ENCODE peak calls at places on chromosomes 5 and 9, in four cellular contexts. One of them, this sample, is unnamed.

GRCh38 chr9:76688471-76689238 is 75.6 kb upstream of the PCA3 start:
- DNase-seq in GM06990: no peak
- DNase-seq in upper lobe of right lung: no peak
- DNase-seq in cardiac fibroblast: peak; percentile 20
- DNase-seq in this sample: no peak

GRCh38 chr5:74201334-74202081 is 439.0 kb downstream of the ENC1 start:
- DNase-seq in GM06990: peak; percentile 69
- DNase-seq in upper lobe of right lung: no peak
- DNase-seq in cardiac fibroblast: peak; percentile 23
- DNase-seq in this sample: peak; percentile 72

GRCh38 chr9:22682536-22683392 is 236.1 kb downstream of the DMRTA1 start:
- DNase-seq in GM06990: no peak
- DNase-seq in upper lobe of right lung: no peak
- DNase-seq in cardiac fibroblast: peak; percentile 46
- DNase-seq in this sample: peak; percentile 66

GRCh38 chr9:126631254-126631653 is 17.5 kb downstream of the LMX1B start:
- DNase-seq in GM06990: no peak
- DNase-seq in upper lobe of right lung: no peak
- DNase-seq in cardiac fibroblast: peak; percentile 5
- DNase-seq in this sample: no peak

GRCh38 chr5:156543348-156543747 is 216.4 kb downstream of the SGCD start:
- DNase-seq in GM06990: no peak
- DNase-seq in upper lobe of right lung: no peak
- DNase-seq in cardiac fibroblast: no peak
- DNase-seq in this sample: no peak

GRCh38 chr9:38092200-38092524 is 23.1 kb upstream of the SHB start:
- DNase-seq in GM06990: no peak
- DNase-seq in upper lobe of right lung: no peak
- DNase-seq in cardiac fibroblast: no peak
- DNase-seq in this sample: no peak

GRCh38 chr5:51380603-51381207 is 2.5 kb upstream of the ISL1 start:
- DNase-seq in GM06990: no peak
- DNase-seq in upper lobe of right lung: no peak
- DNase-seq in cardiac fibroblast: no peak
- DNase-seq in this sample: no peak

GRCh38 chr5:95252801-95253200 is 32.1 kb downstream of the MCTP1 start:
- DNase-seq in GM06990: no peak
- DNase-seq in upper lobe of right lung: no peak
- DNase-seq in cardiac fibroblast: no peak
- DNase-seq in this sample: no peak

GRCh38 chr5:142860291-142860690 is 90.1 kb downstream of the ARHGAP26 start:
- DNase-seq in GM06990: no peak
- DNase-seq in upper lobe of right lung: no peak
- DNase-seq in cardiac fibroblast: no peak
- DNase-seq in this sample: no peak

GRCh38 chr9:87562530-87562929 is 64.9 kb downstream of the DAPK1 start:
- DNase-seq in GM06990: no peak
- DNase-seq in upper lobe of right lung: no peak
- DNase-seq in cardiac fibroblast: no peak
- DNase-seq in this sample: no peak

GRCh38 chr5:14306415-14306814 is 163.3 kb downstream of the TRIO start:
- DNase-seq in GM06990: no peak
- DNase-seq in upper lobe of right lung: no peak
- DNase-seq in cardiac fibroblast: no peak
- DNase-seq in this sample: peak; percentile 28

GRCh38 chr9:73916016-73916673 is 581.0 kb upstream of the RORB start:
- DNase-seq in GM06990: no peak
- DNase-seq in upper lobe of right lung: no peak
- DNase-seq in cardiac fibroblast: peak; percentile 15
- DNase-seq in this sample: peak; percentile 14

GRCh38 chr9:69131682-69132081 is 42.4 kb upstream of the TJP2 start:
- DNase-seq in GM06990: no peak
- DNase-seq in upper lobe of right lung: no peak
- DNase-seq in cardiac fibroblast: peak; percentile 92
- DNase-seq in this sample: peak; percentile 87

GRCh38 chr5:78738693-78739300 is 90.2 kb upstream of the LHFPL2 start:
- DNase-seq in GM06990: no peak
- DNase-seq in upper lobe of right lung: no peak
- DNase-seq in cardiac fibroblast: no peak
- DNase-seq in this sample: no peak

GRCh38 chr9:90445391-90445790 is 197.2 kb downstream of the DIRAS2 start:
- DNase-seq in GM06990: no peak
- DNase-seq in upper lobe of right lung: no peak
- DNase-seq in cardiac fibroblast: no peak
- DNase-seq in this sample: no peak

DNA sequence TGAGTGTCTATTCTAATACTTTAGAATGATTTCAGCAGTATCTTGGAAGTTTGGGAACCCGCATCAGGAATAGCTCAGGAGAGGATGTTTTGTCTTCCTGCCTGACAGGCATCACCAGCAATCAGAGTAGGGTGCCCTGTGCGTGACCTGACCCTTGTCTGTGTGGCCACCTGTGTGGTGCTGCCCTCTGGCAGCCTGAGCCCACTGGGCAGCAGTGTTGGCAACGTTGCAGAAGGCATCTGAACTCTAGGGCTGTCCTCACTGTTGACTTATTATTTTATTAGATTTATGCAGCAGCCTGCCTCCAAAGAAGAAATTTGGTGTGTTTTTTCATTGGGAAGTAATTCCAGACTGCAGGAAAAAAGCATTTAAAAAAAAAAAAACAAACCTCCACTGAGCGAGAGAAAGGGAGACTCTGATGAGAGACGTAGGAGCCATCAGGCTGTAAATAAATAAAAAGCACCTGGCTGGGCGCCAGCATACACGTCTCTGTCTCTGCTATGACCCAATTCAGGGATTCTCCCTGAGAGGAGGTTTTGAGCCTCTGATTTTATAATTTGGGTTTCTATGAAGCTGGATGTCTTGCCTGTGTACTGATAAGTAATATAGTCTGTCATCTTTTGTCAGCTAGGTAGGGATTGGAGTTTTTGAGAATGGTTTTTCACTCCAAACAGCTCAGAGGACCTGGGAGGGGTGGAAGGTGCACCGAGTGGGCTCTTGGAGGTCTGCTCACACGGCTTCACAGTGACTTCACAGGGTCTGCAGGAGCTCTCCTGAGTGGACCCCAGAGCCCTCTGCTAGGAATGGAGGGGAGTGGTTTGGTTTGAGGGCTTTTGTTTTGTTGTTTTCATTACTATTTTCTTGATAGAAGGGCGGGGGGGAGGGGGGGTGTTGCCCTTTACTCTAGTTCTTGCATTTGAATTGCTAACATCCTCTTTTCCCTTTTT is 48.9 kb downstream of the FAM78A start:
- DNase-seq in GM06990: no peak
- DNase-seq in upper lobe of right lung: no peak
- DNase-seq in cardiac fibroblast: peak; percentile 41
- DNase-seq in this sample: no peak
- H3K4me3 ChIP-seq in GM06990: no peak overlapping the region
- H3K4me3 ChIP-seq in upper lobe of right lung: peak overlapping the region; percentile 40
- H3K4me3 ChIP-seq in cardiac fibroblast: no peak overlapping the region
- H3K4me3 ChIP-seq in this sample: no peak overlapping the region

GRCh38 chr9:93531374-93531773 is 45.0 kb upstream of the PHF2 start:
- DNase-seq in GM06990: no peak
- DNase-seq in upper lobe of right lung: no peak
- DNase-seq in cardiac fibroblast: no peak
- DNase-seq in this sample: no peak
- TF ChIP-seq CTCF in GM06990: no peak
- TF ChIP-seq CTCF in upper lobe of right lung: no peak
- TF ChIP-seq CTCF in cardiac fibroblast: peak; percentile 20
- TF ChIP-seq CTCF in this sample: peak; percentile 28

GRCh38 chr5:1464511-1464910 is 19.3 kb upstream of the SLC6A3 start:
- DNase-seq in GM06990: no peak
- DNase-seq in upper lobe of right lung: no peak
- DNase-seq in cardiac fibroblast: no peak
- DNase-seq in this sample: no peak

GRCh38 chr5:1464096-1464446 is 18.8 kb upstream of the SLC6A3 start:
- DNase-seq in GM06990: no peak
- DNase-seq in upper lobe of right lung: peak; percentile 54
- DNase-seq in cardiac fibroblast: no peak
- DNase-seq in this sample: no peak

GRCh38 chr5:1463326-1464095 is 18.3 kb upstream of the SLC6A3 start:
- DNase-seq in GM06990: no peak
- DNase-seq in upper lobe of right lung: no peak
- DNase-seq in cardiac fibroblast: no peak
- DNase-seq in this sample: no peak

GRCh38 chr5:1461396-1461795 is 16.2 kb upstream of the SLC6A3 start:
- DNase-seq in GM06990: no peak
- DNase-seq in upper lobe of right lung: peak; percentile 57
- DNase-seq in cardiac fibroblast: no peak
- DNase-seq in this sample: no peak

GRCh38 chr5:1462358-1462757 is 17.1 kb upstream of the SLC6A3 start:
- DNase-seq in GM06990: no peak
- DNase-seq in upper lobe of right lung: peak; percentile 61
- DNase-seq in cardiac fibroblast: no peak
- DNase-seq in this sample: no peak
- H3K4me3 ChIP-seq in GM06990: no peak overlapping the region
- H3K4me3 ChIP-seq in upper lobe of right lung: no peak overlapping the region
- H3K4me3 ChIP-seq in cardiac fibroblast: no peak overlapping the region
- H3K4me3 ChIP-seq in this sample: no peak overlapping the region

GRCh38 chr5:144195443-144195842 is 24.8 kb downstream of the KCTD16 start:
- DNase-seq in GM06990: no peak
- DNase-seq in upper lobe of right lung: no peak
- DNase-seq in cardiac fibroblast: no peak
- DNase-seq in this sample: no peak

GRCh38 chr5:144198386-144198785 is 27.7 kb downstream of the KCTD16 start:
- DNase-seq in GM06990: no peak
- DNase-seq in upper lobe of right lung: no peak
- DNase-seq in cardiac fibroblast: no peak
- DNase-seq in this sample: peak; percentile 48

GRCh38 chr5:144191998-144192397 is 21.3 kb downstream of the KCTD16 start:
- DNase-seq in GM06990: peak; percentile 48
- DNase-seq in upper lobe of right lung: no peak
- DNase-seq in cardiac fibroblast: peak; percentile 71
- DNase-seq in this sample: peak; percentile 79

GRCh38 chr5:144194148-144194547 is 23.5 kb downstream of the KCTD16 start:
- DNase-seq in GM06990: no peak
- DNase-seq in upper lobe of right lung: no peak
- DNase-seq in cardiac fibroblast: no peak
- DNase-seq in this sample: no peak

GRCh38 chr5:144196612-144197011 is 25.9 kb downstream of the KCTD16 start:
- DNase-seq in GM06990: no peak
- DNase-seq in upper lobe of right lung: no peak
- DNase-seq in cardiac fibroblast: no peak
- DNase-seq in this sample: no peak
- TF ChIP-seq CTCF in GM06990: no peak
- TF ChIP-seq CTCF in upper lobe of right lung: no peak
- TF ChIP-seq CTCF in cardiac fibroblast: no peak
- TF ChIP-seq CTCF in this sample: peak; percentile 4